ENCODE peak calls at places on chromosomes 2 and 18, in five cellular contexts. One of them, this sample, is unnamed.

GRCh38 chr18:13470555-13471494 is 252.3 kb downstream of the LDLRAD4 start:
- DNase-seq in stimulated activated CD8-positive, alpha-beta memory T cell treated with anti-CD3 and anti-CD28 coated beads, Interleukin-7, amount 100 ng/mL, for 24 hours: no peak
- DNase-seq in HCT116: no peak
- DNase-seq in activated CD4-positive, alpha-beta T cell treated with anti-CD3 and anti-CD28 coated beads, Interleukin-2, amount 10 ng/mL, durations not matched to agents 7 days and 5 days: no peak
- DNase-seq in T-cell: no peak
- DNase-seq in this sample: no peak

GRCh38 chr2:18133310-18133709 is 254.8 kb downstream of the KCNS3 start:
- DNase-seq in stimulated activated CD8-positive, alpha-beta memory T cell treated with anti-CD3 and anti-CD28 coated beads, Interleukin-7, amount 100 ng/mL, for 24 hours: no peak
- DNase-seq in HCT116: no peak
- DNase-seq in activated CD4-positive, alpha-beta T cell treated with anti-CD3 and anti-CD28 coated beads, Interleukin-2, amount 10 ng/mL, durations not matched to agents 7 days and 5 days: no peak
- DNase-seq in T-cell: no peak
- DNase-seq in this sample: no peak

GRCh38 chr2:195364015-195364965 is 292.7 kb upstream of the SLC39A10 start:
- DNase-seq in stimulated activated CD8-positive, alpha-beta memory T cell treated with anti-CD3 and anti-CD28 coated beads, Interleukin-7, amount 100 ng/mL, for 24 hours: no peak
- DNase-seq in HCT116: no peak
- DNase-seq in activated CD4-positive, alpha-beta T cell treated with anti-CD3 and anti-CD28 coated beads, Interleukin-2, amount 10 ng/mL, durations not matched to agents 7 days and 5 days: no peak
- DNase-seq in T-cell: no peak
- DNase-seq in this sample: no peak

GRCh38 chr18:10456718-10457499 is 2.5 kb downstream of the APCDD1 start:
- DNase-seq in stimulated activated CD8-positive, alpha-beta memory T cell treated with anti-CD3 and anti-CD28 coated beads, Interleukin-7, amount 100 ng/mL, for 24 hours: no peak
- DNase-seq in HCT116: no peak
- DNase-seq in activated CD4-positive, alpha-beta T cell treated with anti-CD3 and anti-CD28 coated beads, Interleukin-2, amount 10 ng/mL, durations not matched to agents 7 days and 5 days: no peak
- DNase-seq in T-cell: no peak
- DNase-seq in this sample: no peak

GRCh38 chr18:62621546-62621945 is 93.8 kb upstream of the PHLPP1 start:
- DNase-seq in stimulated activated CD8-positive, alpha-beta memory T cell treated with anti-CD3 and anti-CD28 coated beads, Interleukin-7, amount 100 ng/mL, for 24 hours: no peak
- DNase-seq in HCT116: no peak
- DNase-seq in activated CD4-positive, alpha-beta T cell treated with anti-CD3 and anti-CD28 coated beads, Interleukin-2, amount 10 ng/mL, durations not matched to agents 7 days and 5 days: no peak
- DNase-seq in T-cell: no peak
- DNase-seq in this sample: no peak

GRCh38 chr2:141021109-141021508 is 1109.7 kb downstream of the LRP1B start:
- DNase-seq in stimulated activated CD8-positive, alpha-beta memory T cell treated with anti-CD3 and anti-CD28 coated beads, Interleukin-7, amount 100 ng/mL, for 24 hours: no peak
- DNase-seq in HCT116: no peak
- DNase-seq in activated CD4-positive, alpha-beta T cell treated with anti-CD3 and anti-CD28 coated beads, Interleukin-2, amount 10 ng/mL, durations not matched to agents 7 days and 5 days: no peak
- DNase-seq in T-cell: no peak
- DNase-seq in this sample: no peak

GRCh38 chr2:15950088-15950952 is 10.0 kb downstream of the MYCN start:
- DNase-seq in stimulated activated CD8-positive, alpha-beta memory T cell treated with anti-CD3 and anti-CD28 coated beads, Interleukin-7, amount 100 ng/mL, for 24 hours: no peak
- DNase-seq in HCT116: no peak
- DNase-seq in activated CD4-positive, alpha-beta T cell treated with anti-CD3 and anti-CD28 coated beads, Interleukin-2, amount 10 ng/mL, durations not matched to agents 7 days and 5 days: no peak
- DNase-seq in T-cell: no peak
- DNase-seq in this sample: no peak

GRCh38 chr2:227862741-227863588 is 8.5 kb upstream of the DAW1 start:
- DNase-seq in stimulated activated CD8-positive, alpha-beta memory T cell treated with anti-CD3 and anti-CD28 coated beads, Interleukin-7, amount 100 ng/mL, for 24 hours: no peak
- DNase-seq in HCT116: peak; percentile 90
- DNase-seq in activated CD4-positive, alpha-beta T cell treated with anti-CD3 and anti-CD28 coated beads, Interleukin-2, amount 10 ng/mL, durations not matched to agents 7 days and 5 days: no peak
- DNase-seq in T-cell: no peak
- DNase-seq in this sample: no peak

GRCh38 chr2:68743531-68743930 is 8.9 kb downstream of the ARHGAP25 start:
- DNase-seq in stimulated activated CD8-positive, alpha-beta memory T cell treated with anti-CD3 and anti-CD28 coated beads, Interleukin-7, amount 100 ng/mL, for 24 hours: no peak
- DNase-seq in HCT116: no peak
- DNase-seq in activated CD4-positive, alpha-beta T cell treated with anti-CD3 and anti-CD28 coated beads, Interleukin-2, amount 10 ng/mL, durations not matched to agents 7 days and 5 days: peak; percentile 4
- DNase-seq in T-cell: no peak
- DNase-seq in this sample: no peak

GRCh38 chr2:2846379-2847130 is 515.5 kb upstream of the MYT1L start:
- DNase-seq in stimulated activated CD8-positive, alpha-beta memory T cell treated with anti-CD3 and anti-CD28 coated beads, Interleukin-7, amount 100 ng/mL, for 24 hours: no peak
- DNase-seq in HCT116: peak; percentile 45
- DNase-seq in activated CD4-positive, alpha-beta T cell treated with anti-CD3 and anti-CD28 coated beads, Interleukin-2, amount 10 ng/mL, durations not matched to agents 7 days and 5 days: no peak
- DNase-seq in T-cell: no peak
- DNase-seq in this sample: no peak

GRCh38 chr2:158997037-158997785 is 28.8 kb downstream of the TANC1 start:
- DNase-seq in stimulated activated CD8-positive, alpha-beta memory T cell treated with anti-CD3 and anti-CD28 coated beads, Interleukin-7, amount 100 ng/mL, for 24 hours: no peak
- DNase-seq in HCT116: no peak
- DNase-seq in activated CD4-positive, alpha-beta T cell treated with anti-CD3 and anti-CD28 coated beads, Interleukin-2, amount 10 ng/mL, durations not matched to agents 7 days and 5 days: no peak
- DNase-seq in T-cell: no peak
- DNase-seq in this sample: no peak

GRCh38 chr18:31860488-31860887 is 82.4 kb downstream of the TRAPPC8 start:
- DNase-seq in stimulated activated CD8-positive, alpha-beta memory T cell treated with anti-CD3 and anti-CD28 coated beads, Interleukin-7, amount 100 ng/mL, for 24 hours: no peak
- DNase-seq in HCT116: no peak
- DNase-seq in activated CD4-positive, alpha-beta T cell treated with anti-CD3 and anti-CD28 coated beads, Interleukin-2, amount 10 ng/mL, durations not matched to agents 7 days and 5 days: no peak
- DNase-seq in T-cell: no peak
- DNase-seq in this sample: no peak

GRCh38 chr2:152054593-152054992 is 44.3 kb downstream of the CACNB4 start:
- DNase-seq in stimulated activated CD8-positive, alpha-beta memory T cell treated with anti-CD3 and anti-CD28 coated beads, Interleukin-7, amount 100 ng/mL, for 24 hours: no peak
- DNase-seq in HCT116: peak; percentile 36
- DNase-seq in activated CD4-positive, alpha-beta T cell treated with anti-CD3 and anti-CD28 coated beads, Interleukin-2, amount 10 ng/mL, durations not matched to agents 7 days and 5 days: no peak
- DNase-seq in T-cell: no peak
- DNase-seq in this sample: no peak